ENCODE peak calls at places on chromosomes 4 and X, in seven cellular contexts. X is progenitor cell of endocrine pancreas, D is epithelial cell of esophagus, E is Peyer's patch, R is neural crest cell, M is fibroblast of lung, Q is GM12865. S is an unnamed sample.

GRCh38 chr4:152089564-152089963 is 328.8 kb upstream of the GATB start:
- DNase-seq in X (no peak), D (no peak), E (no peak), R (no peak), M (no peak), Q (no peak), S (no peak)

GRCh38 chrX:10041383-10041782 is 74.2 kb downstream of the CLDN34 start:
- DNase-seq in X (no peak), D (no peak), E (no peak), R (no peak), M (no peak), Q (no peak), S (no peak)

GRCh38 chrX:106397788-106398538 is 213.8 kb upstream of the RADX start:
- DNase-seq in X (no peak), D (peak), E (no peak), R (no peak), M (no peak), Q (no peak), S (no peak)

GRCh38 chr4:162056947-162057346 is 106.9 kb downstream of the FSTL5 start:
- DNase-seq in X (no peak), D (no peak), E (no peak), R (no peak), M (no peak), Q (no peak), S (no peak)

GRCh38 chr4:175421506-175421905 is 390.6 kb downstream of the GPM6A start:
- DNase-seq in X (no peak), D (peak), E (no peak), R (no peak), M (peak), Q (no peak), S (no peak)

GRCh38 chr4:169619518-169619957 is 840 bp upstream of the CLCN3 start:
- DNase-seq in X (peak), D (peak), E (peak), R (no peak), M (peak), Q (peak), S (peak)

GRCh38 chr4:139809207-139810157 is 143.9 kb downstream of the MGST2 start:
- DNase-seq in X (no peak), D (no peak), E (no peak), R (no peak), M (no peak), Q (no peak), S (no peak)

GRCh38 chr4:187602339-187603092 is 393.1 kb upstream of the ZFP42 start:
- DNase-seq in X (no peak), D (peak), E (no peak), R (no peak), M (peak), Q (no peak), S (no peak)

GRCh38 chrX:45196701-45197100 is 4.0 kb downstream of the DIPK2B start:
- DNase-seq in X (no peak), D (no peak), E (no peak), R (no peak), M (peak), Q (no peak), S (no peak)

GRCh38 chr4:7435411-7436095 is 823 bp upstream of the PSAPL1 start:
- DNase-seq in X (no peak), D (no peak), E (no peak), R (no peak), M (no peak), Q (no peak), S (no peak)

GRCh38 chr4:7436256-7436655 is 1.5 kb upstream of the PSAPL1 start:
- DNase-seq in X (no peak), D (no peak), E (no peak), R (no peak), M (no peak), Q (no peak), S (no peak)

GRCh38 chr4:7433376-7434140 is 1.2 kb downstream of the PSAPL1 start:
- DNase-seq in X (no peak), D (no peak), E (no peak), R (no peak), M (no peak), Q (no peak), S (no peak)

GRCh38 chr4:7434141-7434765 is 477 bp downstream of the PSAPL1 start:
- DNase-seq in X (no peak), D (no peak), E (no peak), R (no peak), M (no peak), Q (no peak), S (no peak)

DNA sequence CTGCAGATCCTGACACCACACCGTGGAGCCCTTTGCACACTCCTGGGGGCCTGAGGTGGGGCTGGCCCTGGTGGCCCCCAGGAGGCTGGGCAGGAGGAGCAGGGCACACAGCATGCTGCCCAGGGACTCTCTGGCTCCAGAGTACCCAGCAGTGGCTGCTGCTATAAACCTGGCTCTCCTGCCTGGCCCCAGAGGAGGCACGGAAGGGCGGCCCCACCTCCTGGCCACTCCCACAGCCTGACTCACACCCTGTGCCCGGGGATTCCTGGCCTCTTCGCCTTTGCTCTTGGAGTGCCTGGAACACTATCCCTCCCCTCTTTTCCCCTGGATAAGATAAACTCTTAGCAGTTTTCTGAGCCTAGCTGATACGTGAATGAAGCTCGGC is at the start of gene PSAPL1:
- DNase-seq in X (no peak), D (no peak), E (no peak), R (no peak), M (peak), Q (no peak), S (no peak)
- TF ChIP-seq CTCF in X (no peak), D (no peak), E (no peak), R (no peak), M (no peak), Q (no peak), S (no peak)

GRCh38 chrX:38282044-38282443 is 45.3 kb downstream of the RPGR start:
- DNase-seq in X (no peak), D (no peak), E (no peak), R (no peak), M (peak), Q (no peak), S (no peak)
- TF ChIP-seq CTCF in X (no peak), D (peak), E (no peak), R (peak), M (peak), Q (no peak), S (no peak)

GRCh38 chrX:48083212-48083611 is 11.8 kb upstream of the ZNF630 start:
- DNase-seq in X (no peak), D (peak), E (peak), R (peak), M (peak), Q (peak), S (peak)
- TF ChIP-seq CTCF in X (peak), D (peak), E (peak), R (peak), M (peak), Q (peak), S (no peak)

GRCh38 chr4:77862478-77863216 is at the start of gene MRPL1:
- DNase-seq in X (peak), D (peak), E (peak), R (peak), M (peak), Q (peak), S (peak)
- TF ChIP-seq CTCF in X (no peak), D (peak), E (no peak), R (peak), M (no peak), Q (no peak), S (no peak)

GRCh38 chr4:133584714-133585113 is 435.6 kb downstream of the PCDH10 start:
- DNase-seq in X (no peak), D (no peak), E (no peak), R (no peak), M (no peak), Q (no peak), S (no peak)
- TF ChIP-seq CTCF in X (no peak), D (no peak), E (no peak), R (no peak), M (no peak), Q (no peak), S (no peak)